ENCODE peak calls at places on chromosomes 3 and 15, in nine cellular contexts. M, A, G, Y, Z, J, Q, U and B are unnamed samples.

GRCh38 chr3:69823710-69824109 is 84.4 kb downstream of the MITF start:
- DNase-seq in M (no peak), A (no peak), G (no peak), Y (no peak), Z (no peak), J (peak), Q (no peak), U (no peak), B (no peak)

GRCh38 chr3:129369711-129370110 is 58.7 kb downstream of the EFCAB12 start:
- DNase-seq in M (no peak), A (no peak), G (no peak), Y (no peak), Z (no peak), J (no peak), Q (no peak), U (no peak), B (no peak)

GRCh38 chr15:70447927-70448698 is 315.2 kb downstream of the UACA start:
- DNase-seq in M (no peak), A (peak), G (no peak), Y (no peak), Z (peak), J (no peak), Q (no peak), U (peak), B (no peak)

GRCh38 chr3:65411367-65411766 is 627.4 kb downstream of the MAGI1 start:
- DNase-seq in M (no peak), A (no peak), G (no peak), Y (no peak), Z (peak), J (no peak), Q (no peak), U (no peak), B (no peak)

GRCh38 chr3:172915911-172916514 is 165.5 kb downstream of the ECT2 start:
- DNase-seq in M (no peak), A (no peak), G (no peak), Y (no peak), Z (no peak), J (no peak), Q (no peak), U (no peak), B (no peak)

GRCh38 chr15:101324513-101325177 is 29.6 kb upstream of the SNRPA1 start:
- DNase-seq in M (no peak), A (no peak), G (no peak), Y (peak), Z (no peak), J (no peak), Q (no peak), U (no peak), B (no peak)

GRCh38 chr3:183548262-183548769 is 7.2 kb downstream of the KLHL6 start:
- DNase-seq in M (no peak), A (no peak), G (peak), Y (no peak), Z (peak), J (peak), Q (no peak), U (no peak), B (peak)

GRCh38 chr3:195352895-195353488 is 82.0 kb upstream of the XXYLT1 start:
- DNase-seq in M (no peak), A (no peak), G (peak), Y (no peak), Z (peak), J (peak), Q (peak), U (no peak), B (peak)

DNA sequence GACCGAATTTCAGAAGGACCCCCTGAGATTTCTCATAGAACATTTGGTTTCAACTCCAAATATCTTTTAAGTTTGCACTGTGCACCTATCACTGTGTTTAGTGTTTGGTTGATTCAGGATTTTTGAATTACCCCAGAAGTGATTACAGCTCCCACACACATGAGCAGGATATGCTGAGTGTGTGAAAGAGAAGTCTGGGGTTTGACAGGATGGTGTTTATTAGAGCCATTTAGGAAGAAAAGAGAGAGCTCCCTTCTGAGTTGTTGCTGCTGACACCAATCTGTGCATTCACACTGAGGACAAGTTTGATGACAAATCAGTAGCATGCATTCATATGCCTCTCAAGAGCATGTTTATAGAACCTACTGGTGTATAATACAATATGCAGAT is 118.1 kb downstream of the RPL22L1 start:
- DNase-seq in M (no peak), A (no peak), G (no peak), Y (no peak), Z (no peak), J (no peak), Q (no peak), U (no peak), B (no peak)
- H3K4me3 ChIP-seq in M (no peak), A (no peak), G (no peak), Y (no peak), Z (no peak), J (no peak), Q (no peak), U (no peak), B (no peak)

DNA sequence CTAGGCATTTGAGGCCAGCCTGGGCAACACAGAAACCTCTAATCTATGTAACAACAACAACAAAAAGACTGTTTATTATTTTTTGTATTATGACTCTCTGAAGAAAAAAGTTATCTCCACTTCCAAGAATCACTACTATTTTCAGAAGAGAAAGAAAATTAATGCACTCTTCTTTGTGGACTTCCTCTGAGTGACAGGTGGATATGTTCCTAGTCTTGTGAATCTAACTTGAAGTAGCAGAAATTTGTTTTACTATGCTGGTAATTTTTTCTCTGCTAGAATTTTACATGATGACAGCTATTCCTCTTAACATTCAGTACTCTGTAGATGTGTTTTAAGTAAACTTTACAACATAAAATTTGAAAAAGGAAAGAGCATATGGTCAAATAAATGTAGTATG is 16.7 kb downstream of the DYNC1LI1 start:
- DNase-seq in M (no peak), A (no peak), G (no peak), Y (no peak), Z (no peak), J (no peak), Q (no peak), U (no peak), B (no peak)
- TF ChIP-seq CTCF in M (no peak), A (no peak), G (no peak), Y (no peak), Z (no peak), J (no peak), Q (no peak), U (no peak), B (no peak)

GRCh38 chr3:136251511-136251910 is 1.4 kb downstream of the PCCB start:
- DNase-seq in M (no peak), A (no peak), G (no peak), Y (no peak), Z (no peak), J (peak), Q (no peak), U (peak), B (no peak)
- H3K4me3 ChIP-seq in M (no peak), A (peak), G (no peak), Y (peak), Z (no peak), J (peak), Q (peak), U (peak), B (peak)

GRCh38 chr3:33977227-33977626 is 178.8 kb downstream of the PDCD6IP start:
- DNase-seq in M (no peak), A (no peak), G (no peak), Y (no peak), Z (no peak), J (no peak), Q (no peak), U (no peak), B (no peak)

GRCh38 chr3:33982269-33982798 is 183.9 kb downstream of the PDCD6IP start:
- DNase-seq in M (no peak), A (no peak), G (no peak), Y (no peak), Z (no peak), J (no peak), Q (no peak), U (no peak), B (no peak)

GRCh38 chr3:33975463-33975862 is 177.0 kb downstream of the PDCD6IP start:
- DNase-seq in M (no peak), A (no peak), G (no peak), Y (no peak), Z (no peak), J (no peak), Q (no peak), U (no peak), B (no peak)

DNA sequence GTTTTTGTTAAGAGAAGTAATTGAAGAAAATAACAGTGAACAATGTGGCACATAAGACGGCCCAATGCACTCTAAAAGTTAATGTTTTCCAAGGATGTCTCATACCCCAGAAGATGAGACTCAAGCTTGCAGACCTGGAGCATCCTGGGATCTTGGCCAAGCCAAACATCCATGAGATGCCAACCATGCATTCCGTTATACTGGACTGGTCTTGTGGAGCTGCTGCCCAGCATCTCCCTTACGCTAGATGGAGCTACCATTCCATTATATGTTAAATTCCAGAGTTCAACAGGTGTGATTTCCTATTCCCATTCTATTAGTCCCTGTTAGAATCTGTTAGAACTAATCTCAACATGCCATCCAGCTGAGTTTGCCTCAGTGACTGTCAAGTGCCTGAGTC is 181.8 kb downstream of the PDCD6IP start:
- DNase-seq in M (no peak), A (no peak), G (peak), Y (no peak), Z (peak), J (peak), Q (peak), U (no peak), B (peak)
- TF ChIP-seq CTCF in M (peak), A (peak), G (peak), Y (no peak), Z (peak), J (peak), Q (peak), U (peak), B (peak)

DNA sequence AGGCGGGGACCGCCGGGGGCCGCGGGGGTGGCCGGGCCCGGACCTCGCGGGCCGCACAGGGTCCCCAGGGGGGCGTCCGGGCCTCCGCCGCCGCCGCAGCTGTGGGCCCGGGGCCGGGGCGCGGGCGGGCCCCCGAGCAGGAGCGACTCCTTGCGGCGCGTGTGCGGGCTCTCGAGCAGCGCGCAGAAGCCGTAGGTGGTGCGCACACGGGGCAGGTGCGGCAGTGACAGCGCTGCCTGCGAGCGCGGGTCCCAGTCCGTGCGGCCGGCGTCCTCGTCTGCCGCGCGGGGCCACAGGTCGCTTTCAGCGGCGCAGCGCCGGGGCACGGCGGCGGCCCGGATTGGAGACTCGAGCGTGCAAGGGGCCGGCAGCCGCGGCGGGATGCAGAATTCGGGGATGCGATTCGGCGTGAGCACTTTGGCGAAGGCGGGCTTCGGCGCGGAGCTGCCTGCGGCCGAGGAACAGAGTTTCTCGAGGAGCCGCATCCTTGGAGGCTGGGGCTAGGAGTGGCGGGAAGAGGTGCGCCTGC is 521 bp downstream of the C2CD4B start:
- DNase-seq in M (no peak), A (no peak), G (no peak), Y (no peak), Z (peak), J (peak), Q (no peak), U (no peak), B (no peak)
- H3K4me3 ChIP-seq in M (peak), A (peak), G (no peak), Y (peak), Z (peak), J (peak), Q (no peak), U (no peak), B (no peak)

GRCh38 chr15:33083232-33084006 is 111.1 kb downstream of the FMN1 start:
- DNase-seq in M (no peak), A (no peak), G (no peak), Y (no peak), Z (no peak), J (peak), Q (peak), U (no peak), B (peak)

GRCh38 chr15:33089878-33090757 is 104.4 kb downstream of the FMN1 start:
- DNase-seq in M (no peak), A (no peak), G (no peak), Y (no peak), Z (peak), J (peak), Q (no peak), U (no peak), B (peak)

GRCh38 chr15:33084661-33085060 is 109.9 kb downstream of the FMN1 start:
- DNase-seq in M (no peak), A (no peak), G (no peak), Y (no peak), Z (no peak), J (no peak), Q (no peak), U (no peak), B (no peak)

GRCh38 chr15:33089165-33089877 is 105.2 kb downstream of the FMN1 start:
- DNase-seq in M (no peak), A (no peak), G (no peak), Y (no peak), Z (no peak), J (no peak), Q (no peak), U (no peak), B (no peak)

GRCh38 chr15:33086500-33087141 is 107.9 kb downstream of the FMN1 start:
- DNase-seq in M (no peak), A (no peak), G (peak), Y (no peak), Z (peak), J (peak), Q (peak), U (no peak), B (peak)
- TF ChIP-seq CTCF in M (peak), A (peak), G (peak), Y (peak), Z (peak), J (peak), Q (peak), U (peak), B (peak)

GRCh38 chr3:168342946-168343856 is 247.5 kb upstream of the GOLIM4 start:
- DNase-seq in M (no peak), A (no peak), G (no peak), Y (no peak), Z (no peak), J (no peak), Q (no peak), U (no peak), B (no peak)
- H3K4me3 ChIP-seq in M (no peak), A (no peak), G (no peak), Y (no peak), Z (no peak), J (no peak), Q (no peak), U (no peak), B (no peak)